ENCODE peak calls at places on chromosomes 7 and 10, in ten cellular contexts. One of them, this sample, is unnamed.

GRCh38 chr10:96511044-96511945 is 2.4 kb downstream of the TLL2 start:
- DNase-seq in heart left ventricle: no peak
- DNase-seq in kidney epithelial cell: no peak
- DNase-seq in astrocyte of the spinal cord: peak
- DNase-seq in A549: peak
- DNase-seq in IMR-90: peak
- DNase-seq in tibial artery: no peak
- DNase-seq in HFFc6: peak
- DNase-seq in suprapubic skin: no peak
- DNase-seq in endothelial cell: peak
- DNase-seq in this sample: no peak

GRCh38 chr7:139871276-139871675 is 42.2 kb downstream of the TBXAS1 start:
- DNase-seq in heart left ventricle: no peak
- DNase-seq in kidney epithelial cell: no peak
- DNase-seq in astrocyte of the spinal cord: peak
- DNase-seq in A549: no peak
- DNase-seq in IMR-90: peak
- DNase-seq in tibial artery: no peak
- DNase-seq in HFFc6: peak
- DNase-seq in suprapubic skin: no peak
- DNase-seq in endothelial cell: no peak
- DNase-seq in this sample: no peak

GRCh38 chr10:110699859-110700468 is 55.8 kb downstream of the RBM20 start:
- DNase-seq in heart left ventricle: no peak
- DNase-seq in kidney epithelial cell: no peak
- DNase-seq in astrocyte of the spinal cord: no peak
- DNase-seq in A549: no peak
- DNase-seq in IMR-90: no peak
- DNase-seq in tibial artery: no peak
- DNase-seq in HFFc6: no peak
- DNase-seq in suprapubic skin: no peak
- DNase-seq in endothelial cell: no peak
- DNase-seq in this sample: no peak

GRCh38 chr7:87552351-87552750 is 48.3 kb downstream of the ABCB1 start:
- DNase-seq in heart left ventricle: no peak
- DNase-seq in kidney epithelial cell: no peak
- DNase-seq in astrocyte of the spinal cord: no peak
- DNase-seq in A549: no peak
- DNase-seq in IMR-90: no peak
- DNase-seq in tibial artery: no peak
- DNase-seq in HFFc6: no peak
- DNase-seq in suprapubic skin: no peak
- DNase-seq in endothelial cell: no peak
- DNase-seq in this sample: no peak

GRCh38 chr10:130926442-130926841 is 385.1 kb downstream of the TCERG1L start:
- DNase-seq in heart left ventricle: no peak
- DNase-seq in kidney epithelial cell: no peak
- DNase-seq in astrocyte of the spinal cord: no peak
- DNase-seq in A549: no peak
- DNase-seq in IMR-90: no peak
- DNase-seq in tibial artery: no peak
- DNase-seq in HFFc6: no peak
- DNase-seq in suprapubic skin: no peak
- DNase-seq in endothelial cell: no peak
- DNase-seq in this sample: no peak

GRCh38 chr7:73912223-73912622 is 51.3 kb downstream of the TMEM270 start:
- DNase-seq in heart left ventricle: no peak
- DNase-seq in kidney epithelial cell: no peak
- DNase-seq in astrocyte of the spinal cord: no peak
- DNase-seq in A549: no peak
- DNase-seq in IMR-90: no peak
- DNase-seq in tibial artery: no peak
- DNase-seq in HFFc6: no peak
- DNase-seq in suprapubic skin: peak
- DNase-seq in endothelial cell: no peak
- DNase-seq in this sample: no peak

GRCh38 chr10:35575640-35576039 is 29.5 kb upstream of the GJD4 start:
- DNase-seq in heart left ventricle: no peak
- DNase-seq in kidney epithelial cell: no peak
- DNase-seq in astrocyte of the spinal cord: no peak
- DNase-seq in A549: no peak
- DNase-seq in IMR-90: no peak
- DNase-seq in tibial artery: no peak
- DNase-seq in HFFc6: no peak
- DNase-seq in suprapubic skin: no peak
- DNase-seq in endothelial cell: no peak
- DNase-seq in this sample: no peak

GRCh38 chr7:126685018-126685573 is 567.6 kb downstream of the GRM8 start:
- DNase-seq in heart left ventricle: no peak
- DNase-seq in kidney epithelial cell: no peak
- DNase-seq in astrocyte of the spinal cord: no peak
- DNase-seq in A549: no peak
- DNase-seq in IMR-90: no peak
- DNase-seq in tibial artery: no peak
- DNase-seq in HFFc6: no peak
- DNase-seq in suprapubic skin: no peak
- DNase-seq in endothelial cell: no peak
- DNase-seq in this sample: no peak

GRCh38 chr7:108012499-108013430 is 9.8 kb upstream of the LAMB1 start:
- DNase-seq in heart left ventricle: no peak
- DNase-seq in kidney epithelial cell: no peak
- DNase-seq in astrocyte of the spinal cord: peak
- DNase-seq in A549: peak
- DNase-seq in IMR-90: peak
- DNase-seq in tibial artery: no peak
- DNase-seq in HFFc6: no peak
- DNase-seq in suprapubic skin: no peak
- DNase-seq in endothelial cell: no peak
- DNase-seq in this sample: no peak

GRCh38 chr7:133230591-133231194 is 22.2 kb upstream of the EXOC4 start:
- DNase-seq in heart left ventricle: peak
- DNase-seq in kidney epithelial cell: no peak
- DNase-seq in astrocyte of the spinal cord: peak
- DNase-seq in A549: peak
- DNase-seq in IMR-90: peak
- DNase-seq in tibial artery: peak
- DNase-seq in HFFc6: peak
- DNase-seq in suprapubic skin: no peak
- DNase-seq in endothelial cell: peak
- DNase-seq in this sample: no peak

GRCh38 chr10:112361951-112362770 is 11.8 kb upstream of the ACSL5 start:
- DNase-seq in heart left ventricle: peak
- DNase-seq in kidney epithelial cell: no peak
- DNase-seq in astrocyte of the spinal cord: peak
- DNase-seq in A549: no peak
- DNase-seq in IMR-90: peak
- DNase-seq in tibial artery: peak
- DNase-seq in HFFc6: peak
- DNase-seq in suprapubic skin: peak
- DNase-seq in endothelial cell: peak
- DNase-seq in this sample: no peak

GRCh38 chr10:92110039-92110794 is 180.7 kb downstream of the CPEB3 start:
- DNase-seq in heart left ventricle: no peak
- DNase-seq in kidney epithelial cell: no peak
- DNase-seq in astrocyte of the spinal cord: peak
- DNase-seq in A549: no peak
- DNase-seq in IMR-90: peak
- DNase-seq in tibial artery: no peak
- DNase-seq in HFFc6: peak
- DNase-seq in suprapubic skin: no peak
- DNase-seq in endothelial cell: no peak
- DNase-seq in this sample: no peak

GRCh38 chr10:104306897-104307296 is 31.4 kb downstream of the ITPRIP start:
- DNase-seq in heart left ventricle: no peak
- DNase-seq in kidney epithelial cell: no peak
- DNase-seq in astrocyte of the spinal cord: no peak
- DNase-seq in A549: no peak
- DNase-seq in IMR-90: no peak
- DNase-seq in tibial artery: no peak
- DNase-seq in HFFc6: no peak
- DNase-seq in suprapubic skin: no peak
- DNase-seq in endothelial cell: no peak
- DNase-seq in this sample: no peak

GRCh38 chr7:2165610-2166594 is 66.8 kb downstream of the MAD1L1 start:
- DNase-seq in heart left ventricle: no peak
- DNase-seq in kidney epithelial cell: no peak
- DNase-seq in astrocyte of the spinal cord: peak
- DNase-seq in A549: no peak
- DNase-seq in IMR-90: no peak
- DNase-seq in tibial artery: no peak
- DNase-seq in HFFc6: no peak
- DNase-seq in suprapubic skin: no peak
- DNase-seq in endothelial cell: no peak
- DNase-seq in this sample: no peak

GRCh38 chr10:121449457-121450045 is 148.7 kb downstream of the FGFR2 start:
- DNase-seq in heart left ventricle: no peak
- DNase-seq in kidney epithelial cell: no peak
- DNase-seq in astrocyte of the spinal cord: no peak
- DNase-seq in A549: no peak
- DNase-seq in IMR-90: no peak
- DNase-seq in tibial artery: no peak
- DNase-seq in HFFc6: no peak
- DNase-seq in suprapubic skin: no peak
- DNase-seq in endothelial cell: no peak
- DNase-seq in this sample: peak

GRCh38 chr7:135923700-135924261 is 53.4 kb downstream of the MTPN start:
- DNase-seq in heart left ventricle: no peak
- DNase-seq in kidney epithelial cell: peak
- DNase-seq in astrocyte of the spinal cord: peak
- DNase-seq in A549: peak
- DNase-seq in IMR-90: peak
- DNase-seq in tibial artery: no peak
- DNase-seq in HFFc6: peak
- DNase-seq in suprapubic skin: no peak
- DNase-seq in endothelial cell: no peak
- DNase-seq in this sample: peak

GRCh38 chr10:113052076-113052830 is 102.2 kb downstream of the TCF7L2 start:
- DNase-seq in heart left ventricle: no peak
- DNase-seq in kidney epithelial cell: no peak
- DNase-seq in astrocyte of the spinal cord: no peak
- DNase-seq in A549: no peak
- DNase-seq in IMR-90: no peak
- DNase-seq in tibial artery: no peak
- DNase-seq in HFFc6: no peak
- DNase-seq in suprapubic skin: no peak
- DNase-seq in endothelial cell: no peak
- DNase-seq in this sample: no peak

GRCh38 chr7:88337556-88337955 is 30.9 kb upstream of the STEAP4 start:
- DNase-seq in heart left ventricle: no peak
- DNase-seq in kidney epithelial cell: no peak
- DNase-seq in astrocyte of the spinal cord: peak
- DNase-seq in A549: no peak
- DNase-seq in IMR-90: peak
- DNase-seq in tibial artery: no peak
- DNase-seq in HFFc6: peak
- DNase-seq in suprapubic skin: no peak
- DNase-seq in endothelial cell: no peak
- DNase-seq in this sample: no peak

GRCh38 chr10:131094406-131095108 is 217.0 kb downstream of the TCERG1L start:
- DNase-seq in heart left ventricle: no peak
- DNase-seq in kidney epithelial cell: no peak
- DNase-seq in astrocyte of the spinal cord: no peak
- DNase-seq in A549: peak
- DNase-seq in IMR-90: no peak
- DNase-seq in tibial artery: no peak
- DNase-seq in HFFc6: no peak
- DNase-seq in suprapubic skin: no peak
- DNase-seq in endothelial cell: no peak
- DNase-seq in this sample: no peak

DNA sequence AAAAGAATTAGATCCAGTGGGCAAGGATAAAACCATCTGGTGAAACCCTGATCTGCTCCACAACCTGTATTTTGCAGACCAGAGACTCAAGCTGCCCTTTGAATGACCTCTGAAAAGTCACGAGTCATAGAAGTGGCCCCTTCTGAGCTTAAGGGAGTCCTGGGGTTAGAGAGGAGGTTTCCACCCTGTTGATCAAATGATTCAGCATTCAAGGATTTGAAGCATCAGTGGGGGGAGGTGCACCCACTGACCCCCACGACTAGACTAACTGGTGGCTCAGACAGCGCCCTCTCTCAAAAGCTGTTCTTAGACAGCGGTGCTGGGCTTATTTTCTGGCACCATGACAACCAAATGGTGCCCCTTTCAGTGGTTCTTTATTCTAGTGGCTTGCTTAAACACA is 44.3 kb downstream of the PLCE1 start:
- DNase-seq in heart left ventricle: no peak
- DNase-seq in kidney epithelial cell: peak
- DNase-seq in astrocyte of the spinal cord: peak
- DNase-seq in A549: peak
- DNase-seq in IMR-90: peak
- DNase-seq in tibial artery: no peak
- DNase-seq in HFFc6: no peak
- DNase-seq in suprapubic skin: no peak
- DNase-seq in endothelial cell: no peak
- DNase-seq in this sample: no peak
- TF ChIP-seq CTCF in heart left ventricle: no peak
- TF ChIP-seq CTCF in kidney epithelial cell: no peak
- TF ChIP-seq CTCF in astrocyte of the spinal cord: no peak
- TF ChIP-seq CTCF in A549: peak
- TF ChIP-seq CTCF in IMR-90: no peak
- TF ChIP-seq CTCF in tibial artery: no peak
- TF ChIP-seq CTCF in HFFc6: no peak
- TF ChIP-seq CTCF in suprapubic skin: no peak
- TF ChIP-seq CTCF in endothelial cell: no peak
- TF ChIP-seq CTCF in this sample: peak

GRCh38 chr10:64115913-64116643 is 594.9 kb downstream of the REEP3 start:
- DNase-seq in heart left ventricle: no peak
- DNase-seq in kidney epithelial cell: no peak
- DNase-seq in astrocyte of the spinal cord: peak
- DNase-seq in A549: peak
- DNase-seq in IMR-90: no peak
- DNase-seq in tibial artery: no peak
- DNase-seq in HFFc6: no peak
- DNase-seq in suprapubic skin: no peak
- DNase-seq in endothelial cell: peak
- DNase-seq in this sample: no peak
- TF ChIP-seq CTCF in heart left ventricle: peak
- TF ChIP-seq CTCF in kidney epithelial cell: peak
- TF ChIP-seq CTCF in astrocyte of the spinal cord: peak
- TF ChIP-seq CTCF in A549: peak
- TF ChIP-seq CTCF in IMR-90: peak
- TF ChIP-seq CTCF in tibial artery: no peak
- TF ChIP-seq CTCF in HFFc6: no peak
- TF ChIP-seq CTCF in suprapubic skin: no peak
- TF ChIP-seq CTCF in endothelial cell: no peak
- TF ChIP-seq CTCF in this sample: peak

GRCh38 chr7:13821152-13821787 is 168.2 kb downstream of the ETV1 start:
- DNase-seq in heart left ventricle: no peak
- DNase-seq in kidney epithelial cell: no peak
- DNase-seq in astrocyte of the spinal cord: peak
- DNase-seq in A549: no peak
- DNase-seq in IMR-90: peak
- DNase-seq in tibial artery: no peak
- DNase-seq in HFFc6: peak
- DNase-seq in suprapubic skin: no peak
- DNase-seq in endothelial cell: no peak
- DNase-seq in this sample: no peak
- TF ChIP-seq CTCF in heart left ventricle: no peak
- TF ChIP-seq CTCF in kidney epithelial cell: no peak
- TF ChIP-seq CTCF in astrocyte of the spinal cord: no peak
- TF ChIP-seq CTCF in A549: no peak
- TF ChIP-seq CTCF in IMR-90: no peak
- TF ChIP-seq CTCF in tibial artery: no peak
- TF ChIP-seq CTCF in HFFc6: no peak
- TF ChIP-seq CTCF in suprapubic skin: no peak
- TF ChIP-seq CTCF in endothelial cell: no peak
- TF ChIP-seq CTCF in this sample: no peak

GRCh38 chr7:16431646-16432424 is 10.5 kb upstream of the CRPPA start:
- DNase-seq in heart left ventricle: no peak
- DNase-seq in kidney epithelial cell: no peak
- DNase-seq in astrocyte of the spinal cord: peak
- DNase-seq in A549: peak
- DNase-seq in IMR-90: no peak
- DNase-seq in tibial artery: no peak
- DNase-seq in HFFc6: peak
- DNase-seq in suprapubic skin: no peak
- DNase-seq in endothelial cell: peak
- DNase-seq in this sample: no peak
- TF ChIP-seq CTCF in heart left ventricle: peak
- TF ChIP-seq CTCF in kidney epithelial cell: peak
- TF ChIP-seq CTCF in astrocyte of the spinal cord: peak
- TF ChIP-seq CTCF in A549: peak
- TF ChIP-seq CTCF in IMR-90: peak
- TF ChIP-seq CTCF in tibial artery: no peak
- TF ChIP-seq CTCF in HFFc6: peak
- TF ChIP-seq CTCF in suprapubic skin: peak
- TF ChIP-seq CTCF in endothelial cell: no peak
- TF ChIP-seq CTCF in this sample: peak